ENCODE peak calls at places on chromosomes 6 and 20, in four cellular contexts. D is NCI-H510A treated with DMSO at 0.1 percent for 48 hours, U is AG08396, M is HFF-Myc. P is an unnamed sample.

GRCh38 chr20:10218536-10219451 is at the start of gene SNAP25:
- DNase-seq in M (no peak), U (peak), D (peak), P (peak)

GRCh38 chr6:118812972-118813371 is 81.0 kb upstream of the ASF1A start:
- DNase-seq in U (no peak), D (no peak), M (peak), P (no peak)

GRCh38 chr20:13644010-13644409 is 5.3 kb upstream of the TASP1 start:
- DNase-seq in M (no peak), U (no peak), D (no peak), P (peak)

GRCh38 chr20:56893206-56893605 is 264.1 kb downstream of the TFAP2C start:
- DNase-seq in M (no peak), D (no peak), U (no peak), P (no peak)

GRCh38 chr6:113995632-113996031 is 24.7 kb upstream of the HDAC2 start:
- DNase-seq in M (peak), U (peak), D (peak), P (peak)

GRCh38 chr6:161631676-161632194 is 357.9 kb upstream of the AGPAT4 start:
- DNase-seq in M (peak), U (peak), D (no peak), P (no peak)

GRCh38 chr6:134954272-134954990 is 4.5 kb upstream of the ALDH8A1 start:
- DNase-seq in D (no peak), U (no peak), M (no peak), P (no peak)

GRCh38 chr6:116514103-116514502 is 2.7 kb downstream of the CALHM5 start:
- DNase-seq in D (no peak), U (no peak), M (no peak), P (no peak)

GRCh38 chr20:16601019-16601418 is 27.8 kb upstream of the KIF16B start:
- DNase-seq in D (no peak), M (no peak), U (no peak), P (no peak)

GRCh38 chr6:152941746-152942145 is 41.1 kb downstream of the FBXO5 start:
- DNase-seq in M (no peak), D (no peak), U (no peak), P (no peak)

GRCh38 chr6:153312633-153313032 is 181.6 kb upstream of the RGS17 start:
- DNase-seq in U (peak), M (peak), D (peak), P (peak)

GRCh38 chr6:108714012-108714773 is 134.0 kb upstream of the ARMC2 start:
- DNase-seq in U (no peak), D (no peak), M (no peak), P (no peak)

P was measured in NCI-H146.